ENCODE peak calls at places on chromosomes 13 and 19, in ten cellular contexts. T is GM12891, K is A549, F is uterus, G is endothelial cell of umbilical vein, D is IMR-90, V is thyroid gland, O is tibial nerve, R is Peyer's patch, C is body of pancreas. P is an unnamed sample.

GRCh38 chr19:6423499-6424189 is 967 bp downstream of the KHSRP start:
- DNase-seq in T (no peak), K (peak; percentile 36), F (peak; percentile 21), G (peak; percentile 57), D (peak; percentile 42), V (peak; percentile 59), O (no peak), R (no peak), C (peak; percentile 34), P (peak; percentile 75)

GRCh38 chr19:33418871-33419762 is 45.6 kb downstream of the CEBPG start:
- DNase-seq in T (no peak), K (no peak), F (no peak), G (no peak), D (no peak), V (no peak), O (no peak), R (no peak), C (no peak), P (no peak)

GRCh38 chr13:74442751-74443150 is 308.5 kb upstream of the KLF12 start:
- DNase-seq in T (no peak), K (no peak), F (no peak), G (no peak), D (no peak), V (no peak), O (no peak), R (no peak), C (no peak), P (no peak)

GRCh38 chr19:8210660-8211101 is 1.5 kb downstream of the CERS4 start:
- DNase-seq in T (peak; percentile 47), K (no peak), F (no peak), G (no peak), D (no peak), V (peak; percentile 79), O (no peak), R (peak; percentile 47), C (no peak), P (no peak)

GRCh38 chr13:111586291-111586690 is 265.8 kb downstream of the TEX29 start:
- DNase-seq in T (no peak), K (no peak), F (no peak), G (no peak), D (no peak), V (no peak), O (no peak), R (no peak), C (no peak), P (no peak)

GRCh38 chr19:6221878-6222746 is 57.7 kb downstream of the MLLT1 start:
- DNase-seq in T (no peak), K (no peak), F (no peak), G (no peak), D (no peak), V (peak; percentile 55), O (no peak), R (no peak), C (no peak), P (no peak)

GRCh38 chr13:32940601-32941000 is 75.6 kb upstream of the KL start:
- DNase-seq in T (no peak), K (no peak), F (no peak), G (no peak), D (peak; percentile 56), V (no peak), O (peak; percentile 6), R (no peak), C (no peak), P (no peak)

GRCh38 chr13:83178008-83178407 is 704.3 kb downstream of the SLITRK1 start:
- DNase-seq in T (no peak), K (no peak), F (no peak), G (no peak), D (no peak), V (no peak), O (no peak), R (no peak), C (no peak), P (no peak)

GRCh38 chr13:42137856-42138537 is 89.5 kb downstream of the DGKH start:
- DNase-seq in T (no peak), K (no peak), F (no peak), G (no peak), D (peak; percentile 71), V (no peak), O (no peak), R (no peak), C (no peak), P (no peak)

GRCh38 chr19:18306209-18306902 is 16.5 kb downstream of the LSM4 start:
- DNase-seq in T (no peak), K (no peak), F (no peak), G (no peak), D (no peak), V (no peak), O (no peak), R (peak; percentile 72), C (no peak), P (no peak)

GRCh38 chr19:5915782-5916165 is 1.7 kb downstream of the CAPS start:
- DNase-seq in T (no peak), K (no peak), F (no peak), G (no peak), D (no peak), V (no peak), O (no peak), R (no peak), C (no peak), P (no peak)

GRCh38 chr13:45327253-45327954 is 13.6 kb downstream of the TPT1 start:
- DNase-seq in T (no peak), K (no peak), F (no peak), G (no peak), D (no peak), V (no peak), O (no peak), R (no peak), C (no peak), P (no peak)

GRCh38 chr19:3979289-3979673 is 6.0 kb downstream of the EEF2 start:
- DNase-seq in T (no peak), K (no peak), F (no peak), G (no peak), D (no peak), V (no peak), O (no peak), R (no peak), C (peak; percentile 19), P (no peak)

GRCh38 chr19:3980353-3981251 is 4.7 kb downstream of the EEF2 start:
- DNase-seq in T (no peak), K (no peak), F (no peak), G (no peak), D (no peak), V (no peak), O (no peak), R (no peak), C (peak; percentile 17), P (no peak)

GRCh38 chr19:3981373-3981735 is 3.9 kb downstream of the EEF2 start:
- DNase-seq in T (no peak), K (no peak), F (no peak), G (no peak), D (no peak), V (no peak), O (no peak), R (no peak), C (no peak), P (no peak)

GRCh38 chr19:3978145-3978544 is 7.1 kb downstream of the EEF2 start:
- DNase-seq in T (no peak), K (no peak), F (no peak), G (no peak), D (no peak), V (no peak), O (no peak), R (no peak), C (no peak), P (no peak)

GRCh38 chr19:3979674-3980352 is 5.5 kb downstream of the EEF2 start:
- DNase-seq in T (no peak), K (no peak), F (no peak), G (no peak), D (no peak), V (no peak), O (no peak), R (no peak), C (peak; percentile 16), P (no peak)
- TF ChIP-seq POLR2A in T (no peak), K (no peak), F (no peak), G (no peak), D (no peak), V (no peak), O (no peak), R (no peak), C (no peak), P (no peak)

DNA sequence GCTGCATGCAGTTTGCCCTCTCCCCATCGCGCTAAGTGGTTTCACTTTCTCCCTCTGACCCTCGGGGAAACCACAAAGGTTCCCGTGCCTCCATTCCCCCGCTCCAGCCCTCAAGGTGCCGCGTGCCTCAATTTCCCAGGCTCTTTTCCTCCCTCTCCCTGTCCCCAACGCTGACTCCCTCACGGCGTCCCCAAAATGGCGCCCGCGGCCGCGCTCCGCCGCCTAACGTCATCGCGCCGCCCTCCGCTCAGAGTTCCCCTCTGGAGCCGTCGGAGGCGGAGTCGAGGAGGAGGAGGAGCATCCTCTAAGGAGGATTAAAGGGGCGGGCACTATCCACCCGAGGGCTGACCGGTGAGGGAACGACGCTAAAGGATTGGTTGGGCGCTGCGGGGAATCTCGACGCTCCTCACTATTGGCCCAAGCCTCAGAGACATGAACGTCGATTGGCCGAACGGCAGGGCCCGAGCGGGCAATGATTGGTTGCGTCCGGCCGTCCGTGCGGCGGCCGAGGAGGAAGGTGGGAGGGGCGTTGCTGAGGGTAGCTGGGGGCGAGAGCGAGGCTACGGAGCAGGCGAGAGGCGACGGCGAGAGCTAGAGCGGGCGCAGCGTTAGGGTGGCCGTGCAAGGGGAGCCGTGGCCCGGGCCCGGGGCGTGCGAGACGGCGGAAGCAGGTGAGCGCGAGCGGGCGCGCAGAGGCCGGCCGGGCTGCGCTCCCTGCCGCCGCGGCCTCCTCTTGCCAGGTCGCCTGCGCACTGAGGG is at the start of gene ZNF574:
- DNase-seq in T (peak; percentile 97), K (peak; percentile 100), F (peak; percentile 99), G (peak; percentile 100), D (peak; percentile 99), V (peak; percentile 99), O (peak; percentile 97), R (peak; percentile 98), C (peak; percentile 99), P (peak; percentile 100)
- TF ChIP-seq POLR2A in T (peak; percentile 78), K (peak; percentile 98), F (peak; percentile 94), G (no peak), D (peak; percentile 97), V (peak; percentile 65), O (peak; percentile 92), R (peak; percentile 84), C (peak; percentile 95), P (peak; percentile 96)

GRCh38 chr13:98650376-98651107 is 73.6 kb upstream of the STK24 start:
- DNase-seq in T (no peak), K (no peak), F (no peak), G (no peak), D (no peak), V (no peak), O (no peak), R (no peak), C (peak; percentile 56), P (no peak)
- TF ChIP-seq POLR2A in T (no peak), K (no peak), F (no peak), G (no peak), D (no peak), V (no peak), O (no peak), R (peak; percentile 33), C (no peak), P (no peak)

DNA sequence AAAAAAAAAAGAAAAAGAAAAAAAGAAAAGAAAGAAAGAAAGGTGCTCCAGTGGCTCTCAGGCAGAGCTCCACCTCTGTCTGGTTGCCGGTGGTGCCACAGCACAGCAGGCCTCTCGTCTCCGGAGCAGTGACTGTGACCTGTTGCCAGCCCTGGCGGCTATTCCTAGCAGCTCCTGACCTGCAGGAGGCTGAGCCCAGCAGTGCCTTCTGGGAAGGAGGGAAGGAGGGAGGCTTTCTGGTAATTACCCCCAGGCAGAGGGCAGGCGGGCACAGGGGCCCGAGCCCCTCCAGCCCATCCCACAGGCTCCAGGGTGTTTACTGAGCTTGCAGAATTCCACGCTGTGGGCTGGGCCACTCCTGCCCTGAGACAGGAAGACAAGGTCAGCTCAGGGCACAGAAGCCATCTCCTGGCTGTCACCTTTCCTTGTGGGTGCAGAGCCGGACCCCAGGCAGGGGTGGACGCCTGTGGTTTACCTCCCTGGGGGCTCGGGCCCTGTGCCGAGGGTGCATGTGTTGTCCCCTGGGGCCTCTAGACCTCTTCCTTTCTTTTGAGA is 77.9 kb downstream of the GNG7 start:
- DNase-seq in T (no peak), K (peak; percentile 37), F (no peak), G (no peak), D (no peak), V (peak; percentile 98), O (no peak), R (peak; percentile 70), C (no peak), P (peak; percentile 78)
- TF ChIP-seq POLR2A in T (no peak), K (no peak), F (no peak), G (no peak), D (no peak), V (peak; percentile 45), O (no peak), R (no peak), C (no peak), P (no peak)

P was measured in H54.